ENCODE peak calls at places on chromosome 18, in ten cellular contexts. O is fibroblast of lung; L is GM12865; Q is transverse colon; I is dorsolateral prefrontal cortex; B is H7; P is right cardiac atrium; W is fibroblast of villous mesenchyme; D is IMR-90; G is CD8-positive, alpha-beta memory T cell. K is an unnamed sample.

GRCh38 chr18:31204169-31204568 is 41.5 kb upstream of the DSC1 start:
- DNase-seq in P (no peak), O (no peak), Q (no peak), D (no peak), B (no peak), I (no peak), W (no peak), L (no peak), G (no peak), K (no peak)

GRCh38 chr18:55401638-55402191 is 186.3 kb downstream of the TCF4 start:
- DNase-seq in P (peak; percentile 69), B (no peak), Q (no peak), L (no peak), I (no peak), D (peak; percentile 87), O (peak; percentile 92), W (peak; percentile 89), G (no peak), K (no peak)

GRCh38 chr18:13462686-13463085 is 244.1 kb downstream of the LDLRAD4 start:
- DNase-seq in D (no peak), G (no peak), O (no peak), B (no peak), L (no peak), I (no peak), Q (no peak), P (no peak), W (no peak), K (no peak)

GRCh38 chr18:36297419-36298112 is at the start of gene FHOD3:
- DNase-seq in W (peak; percentile 19), L (peak; percentile 76), P (peak; percentile 89), B (peak; percentile 99), Q (peak; percentile 48), I (peak; percentile 70), O (peak; percentile 67), G (no peak), D (peak; percentile 49), K (peak; percentile 92)

GRCh38 chr18:69978743-69979715 is 31.4 kb upstream of the CD226 start:
- DNase-seq in P (no peak), Q (no peak), L (peak; percentile 57), B (no peak), D (no peak), G (no peak), I (no peak), O (no peak), W (no peak), K (no peak)

GRCh38 chr18:28723506-28723905 is 546.6 kb upstream of the CDH2 start:
- DNase-seq in O (peak; percentile 46), B (no peak), P (no peak), D (peak; percentile 6), G (no peak), I (no peak), Q (no peak), W (no peak), L (peak; percentile 0), K (no peak)

GRCh38 chr18:12946549-12947354 is 1.1 kb upstream of the SEH1L start:
- DNase-seq in P (peak; percentile 83), D (peak; percentile 89), W (peak; percentile 98), G (no peak), I (no peak), Q (peak; percentile 47), O (peak; percentile 89), B (peak; percentile 60), L (peak; percentile 36), K (peak; percentile 79)

GRCh38 chr18:47334966-47335365 is 83.5 kb upstream of the SKOR2 start:
- DNase-seq in P (no peak), D (no peak), G (no peak), O (no peak), B (no peak), Q (no peak), W (no peak), I (no peak), L (no peak), K (no peak)

GRCh38 chr18:60684843-60685513 is 312.4 kb upstream of the MC4R start:
- DNase-seq in O (peak; percentile 29), G (no peak), P (no peak), L (no peak), B (peak; percentile 14), W (peak; percentile 12), I (no peak), Q (no peak), D (peak; percentile 17), K (no peak)

GRCh38 chr18:72427721-72428120 is 116.4 kb downstream of the CBLN2 start:
- DNase-seq in L (no peak), W (peak; percentile 1), B (no peak), Q (no peak), P (no peak), D (peak; percentile 1), I (no peak), O (peak; percentile 67), G (no peak), K (no peak)

GRCh38 chr18:23357992-23358594 is 95.0 kb upstream of the RIOK3 start:
- DNase-seq in Q (peak; percentile 22), O (peak; percentile 40), I (peak; percentile 46), P (peak; percentile 92), W (no peak), D (no peak), G (no peak), B (no peak), L (no peak), K (peak; percentile 78)
- H3K4me3 ChIP-seq in Q (no peak overlapping the region), O (no peak overlapping the region), I (peak overlapping the region; percentile 37), P (no peak overlapping the region), W (no peak overlapping the region), D (no peak overlapping the region), G (no peak overlapping the region), B (no peak overlapping the region), L (peak overlapping the region; percentile 31), K (peak overlapping the region; percentile 57)

GRCh38 chr18:10312316-10313015 is 142.0 kb upstream of the APCDD1 start:
- DNase-seq in B (no peak), I (no peak), L (no peak), W (no peak), P (no peak), D (no peak), O (no peak), Q (no peak), G (no peak), K (no peak)
- H3K4me3 ChIP-seq in B (no peak overlapping the region), I (no peak overlapping the region), L (no peak overlapping the region), W (no peak overlapping the region), P (no peak overlapping the region), D (no peak overlapping the region), O (no peak overlapping the region), Q (no peak overlapping the region), G (no peak overlapping the region), K (no peak overlapping the region)

GRCh38 chr18:2997429-2997828 is 15.5 kb downstream of the LPIN2 start:
- DNase-seq in B (no peak), Q (no peak), P (no peak), O (no peak), G (no peak), W (no peak), L (no peak), D (no peak), I (no peak), K (no peak)

GRCh38 chr18:2991241-2991640 is 21.7 kb downstream of the LPIN2 start:
- DNase-seq in G (no peak), I (no peak), Q (no peak), P (no peak), B (no peak), L (no peak), D (no peak), W (no peak), O (no peak), K (no peak)

GRCh38 chr18:2994603-2995432 is 18.1 kb downstream of the LPIN2 start:
- DNase-seq in O (no peak), G (peak; percentile 84), P (no peak), B (peak; percentile 47), D (no peak), W (no peak), L (peak; percentile 53), I (no peak), Q (peak; percentile 31), K (peak; percentile 86)

GRCh38 chr18:2992995-2993877 is 19.7 kb downstream of the LPIN2 start:
- DNase-seq in B (no peak), D (no peak), P (no peak), L (no peak), O (no peak), W (no peak), Q (no peak), I (no peak), G (no peak), K (no peak)

DNA sequence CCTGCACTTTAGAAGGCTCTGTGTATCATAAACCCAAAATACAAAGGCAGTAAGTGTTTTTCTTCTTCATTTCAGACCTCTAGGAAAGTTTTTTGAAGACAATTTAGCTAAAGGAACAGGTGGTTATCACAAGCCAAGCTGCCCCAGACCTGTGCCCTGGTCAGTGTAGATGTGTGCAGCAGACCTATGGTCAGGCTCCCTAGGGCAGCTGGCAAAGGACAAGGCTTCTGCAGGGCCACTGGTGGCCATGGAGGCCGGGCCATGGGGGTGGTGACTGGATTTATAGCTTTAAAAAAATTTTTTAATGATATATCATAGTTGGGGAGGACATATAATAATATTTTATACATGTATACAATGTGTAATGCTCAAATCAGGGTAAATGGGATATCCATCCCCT is 18.8 kb downstream of the LPIN2 start:
- DNase-seq in P (no peak), L (no peak), W (no peak), Q (no peak), O (no peak), I (no peak), D (no peak), B (no peak), G (no peak), K (no peak)
- H3K4me3 ChIP-seq in P (no peak overlapping the region), L (no peak overlapping the region), W (no peak overlapping the region), Q (no peak overlapping the region), O (no peak overlapping the region), I (no peak overlapping the region), D (no peak overlapping the region), B (no peak overlapping the region), G (no peak overlapping the region), K (no peak overlapping the region)

GRCh38 chr18:34493099-34493544 is 217.0 kb upstream of the DTNA start:
- DNase-seq in L (peak; percentile 74), B (peak; percentile 73), W (peak; percentile 28), D (peak; percentile 58), G (no peak), I (peak; percentile 83), Q (peak; percentile 40), P (peak; percentile 87), O (peak; percentile 89), K (peak; percentile 91)

GRCh38 chr18:34494359-34494696 is 215.8 kb upstream of the DTNA start:
- DNase-seq in B (no peak), O (no peak), P (peak; percentile 45), Q (no peak), W (no peak), D (no peak), L (no peak), I (peak; percentile 51), G (no peak), K (peak; percentile 47)

GRCh38 chr18:34492652-34493051 is 217.4 kb upstream of the DTNA start:
- DNase-seq in W (no peak), O (peak; percentile 13), B (peak; percentile 24), D (no peak), L (no peak), I (no peak), P (no peak), G (no peak), Q (no peak), K (no peak)

GRCh38 chr18:34495434-34495833 is 214.7 kb upstream of the DTNA start:
- DNase-seq in G (no peak), W (no peak), I (no peak), Q (no peak), D (no peak), B (no peak), O (no peak), L (no peak), P (no peak), K (no peak)

GRCh38 chr18:34493566-34494358 is 216.3 kb upstream of the DTNA start:
- DNase-seq in W (no peak), D (no peak), O (peak; percentile 42), P (peak; percentile 62), L (peak; percentile 52), G (no peak), Q (no peak), I (peak; percentile 58), B (peak; percentile 84), K (peak; percentile 75)
- H3K4me3 ChIP-seq in W (peak overlapping the region; percentile 43), D (peak overlapping the region; percentile 44), O (peak overlapping the region; percentile 47), P (peak overlapping the region; percentile 82), L (peak overlapping the region; percentile 68), G (no peak overlapping the region), Q (peak overlapping the region; percentile 55), I (peak overlapping the region; percentile 78), B (peak overlapping the region; percentile 72), K (peak overlapping the region; percentile 95)

K was measured in aorta.